ENCODE peak calls at places on chromosomes 16 and 17, in six cellular contexts. X, E, J, G, H and Q are unnamed samples.

GRCh38 chr16:86783626-86784266 is 205.4 kb downstream of the FOXL1 start:
- DNase-seq in X (no peak), E (peak), J (no peak), G (no peak), H (no peak), Q (no peak)

GRCh38 chr16:54693864-54694263 is 236.8 kb upstream of the IRX5 start:
- DNase-seq in X (no peak), E (no peak), J (no peak), G (no peak), H (no peak), Q (no peak)

GRCh38 chr17:66562119-66562518 is 259.7 kb downstream of the PRKCA start:
- DNase-seq in X (no peak), E (no peak), J (no peak), G (no peak), H (no peak), Q (no peak)

GRCh38 chr16:54511181-54511731 is 224.7 kb upstream of the IRX3 start:
- DNase-seq in X (no peak), E (peak), J (no peak), G (no peak), H (no peak), Q (peak)

GRCh38 chr17:63040816-63041215 is 74.8 kb downstream of the TANC2 start:
- DNase-seq in X (no peak), E (no peak), J (no peak), G (no peak), H (no peak), Q (no peak)

GRCh38 chr17:82092628-82092994 is 5.4 kb downstream of the FASN start:
- DNase-seq in X (no peak), E (no peak), J (no peak), G (no peak), H (no peak), Q (no peak)

GRCh38 chr17:76404256-76404655 is 19.8 kb downstream of the SPHK1 start:
- DNase-seq in X (no peak), E (no peak), J (no peak), G (peak), H (peak), Q (no peak)

GRCh38 chr17:45228985-45229517 is 7.4 kb downstream of the FMNL1 start:
- DNase-seq in X (peak), E (peak), J (no peak), G (peak), H (peak), Q (peak)

GRCh38 chr16:78098544-78099371 is 696 bp upstream of the WWOX start:
- DNase-seq in X (no peak), E (no peak), J (peak), G (no peak), H (no peak), Q (no peak)

GRCh38 chr16:16045879-16046278 is 96.5 kb downstream of the ABCC1 start:
- DNase-seq in X (no peak), E (no peak), J (no peak), G (no peak), H (no peak), Q (no peak)

GRCh38 chr17:1612400-1612799 is 16.2 kb downstream of the SLC43A2 start:
- DNase-seq in X (peak), E (no peak), J (no peak), G (no peak), H (no peak), Q (no peak)

GRCh38 chr17:29758255-29758654 is 135.5 kb upstream of the CORO6 start:
- DNase-seq in X (no peak), E (no peak), J (no peak), G (no peak), H (no peak), Q (no peak)

GRCh38 chr17:68611353-68612227 is 10.4 kb upstream of the FAM20A start:
- DNase-seq in X (no peak), E (no peak), J (no peak), G (no peak), H (no peak), Q (no peak)

GRCh38 chr17:79627766-79628690 is 17.2 kb upstream of the RBFOX3 start:
- DNase-seq in X (no peak), E (no peak), J (no peak), G (no peak), H (peak), Q (no peak)

GRCh38 chr16:19071811-19072777 is 4.7 kb downstream of the COQ7 start:
- DNase-seq in X (peak), E (peak), J (no peak), G (no peak), H (peak), Q (peak)

GRCh38 chr17:49254066-49254465 is 23.5 kb upstream of the PHOSPHO1 start:
- DNase-seq in X (no peak), E (no peak), J (no peak), G (no peak), H (no peak), Q (no peak)

GRCh38 chr16:53839150-53839549 is 135.2 kb downstream of the FTO start:
- DNase-seq in X (no peak), E (no peak), J (no peak), G (no peak), H (no peak), Q (no peak)

GRCh38 chr16:49858200-49859129 is 2.6 kb upstream of the ZNF423 start:
- DNase-seq in X (peak), E (peak), J (no peak), G (peak), H (no peak), Q (peak)

GRCh38 chr17:29102741-29103181 is 59.8 kb downstream of the PIPOX start:
- DNase-seq in X (no peak), E (peak), J (no peak), G (no peak), H (no peak), Q (no peak)

GRCh38 chr16:8572919-8573724 is 17.2 kb downstream of the TMEM114 start:
- DNase-seq in X (peak), E (peak), J (no peak), G (no peak), H (no peak), Q (peak)

GRCh38 chr17:71709974-71710373 is 410.8 kb upstream of the SOX9 start:
- DNase-seq in X (peak), E (peak), J (no peak), G (no peak), H (no peak), Q (no peak)

GRCh38 chr17:79836952-79837887 is 2.0 kb downstream of the CBX4 start:
- DNase-seq in X (peak), E (peak), J (no peak), G (peak), H (peak), Q (peak)

GRCh38 chr17:39737761-39738567 is at the start of gene GRB7:
- DNase-seq in X (peak), E (no peak), J (no peak), G (no peak), H (peak), Q (no peak)

GRCh38 chr16:77169650-77170236 is 21.2 kb upstream of the MON1B start:
- DNase-seq in X (peak), E (peak), J (no peak), G (no peak), H (no peak), Q (peak)

GRCh38 chr17:83083368-83084201 is 4.2 kb downstream of the METRNL start:
- DNase-seq in X (peak), E (peak), J (no peak), G (no peak), H (no peak), Q (peak)

GRCh38 chr16:1338119-1338730 is 4.8 kb downstream of the BAIAP3 start:
- DNase-seq in X (peak), E (no peak), J (no peak), G (no peak), H (no peak), Q (no peak)

GRCh38 chr17:75776399-75777242 is 8.0 kb upstream of the UNK start:
- DNase-seq in X (peak), E (no peak), J (no peak), G (no peak), H (no peak), Q (peak)

GRCh38 chr16:9522589-9522988 is 431.1 kb downstream of the HAPSTR1 start:
- DNase-seq in X (no peak), E (no peak), J (no peak), G (no peak), H (no peak), Q (no peak)

GRCh38 chr17:13429201-13429600 is 172.5 kb downstream of the HS3ST3A1 start:
- DNase-seq in X (peak), E (peak), J (no peak), G (no peak), H (no peak), Q (peak)

GRCh38 chr16:77833906-77834599 is 45.7 kb downstream of the VAT1L start:
- DNase-seq in X (no peak), E (peak), J (no peak), G (no peak), H (no peak), Q (peak)

DNA sequence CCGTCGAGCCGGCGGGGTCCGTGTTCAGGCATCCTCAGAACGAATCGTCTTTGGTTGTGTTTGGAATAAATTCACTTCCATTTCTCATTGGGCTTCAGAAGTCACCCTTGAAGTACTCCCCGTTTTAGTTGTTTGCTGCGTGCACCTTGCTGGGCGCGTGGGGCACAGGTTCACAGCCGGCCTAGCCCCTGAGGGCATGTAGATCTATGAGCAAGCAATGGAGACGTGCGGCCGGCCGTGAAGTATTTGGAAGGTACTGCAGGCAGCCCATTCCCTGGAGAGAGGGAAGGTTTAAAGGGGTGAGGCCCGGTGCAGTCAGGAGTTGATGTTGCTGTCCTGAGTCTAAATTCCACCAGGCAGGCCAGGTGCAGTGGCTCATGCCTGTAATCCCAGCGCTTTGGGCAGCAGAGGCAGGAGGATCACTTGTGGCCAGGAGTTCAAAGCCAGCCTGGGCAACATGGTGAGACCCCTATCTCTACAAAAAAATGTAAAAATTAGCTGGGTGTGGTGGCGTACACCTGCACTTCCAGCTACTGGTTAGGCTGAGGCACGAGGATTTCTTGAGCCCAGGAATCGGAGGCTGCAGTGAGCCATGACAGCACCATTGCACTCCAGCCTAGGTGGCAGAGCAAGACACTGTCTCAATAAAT is 725 bp downstream of the ACSF3 start:
- DNase-seq in X (no peak), E (peak), J (no peak), G (no peak), H (no peak), Q (no peak)
- H3K4me3 ChIP-seq in X (peak), E (peak), J (peak), G (peak), H (peak), Q (peak)

DNA sequence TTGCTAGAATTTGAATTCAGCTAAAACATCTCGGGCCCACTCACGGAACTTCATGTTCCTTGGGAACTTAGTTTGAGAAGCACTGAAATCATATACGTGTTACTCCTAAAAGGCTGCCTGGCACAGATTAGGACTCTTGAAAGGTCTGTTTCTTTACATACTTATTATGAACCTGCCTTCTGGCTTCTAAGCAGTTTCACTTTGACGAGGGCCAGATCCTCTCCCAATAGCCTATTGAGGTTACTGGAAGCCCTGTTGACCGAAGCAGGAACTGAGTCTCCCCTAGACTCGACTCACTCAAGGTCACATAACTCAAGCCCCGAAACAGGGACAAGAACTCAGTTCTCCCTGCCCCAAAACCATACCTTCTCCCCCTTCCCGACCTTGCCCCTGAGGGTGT is 121.9 kb upstream of the PLCG2 start:
- DNase-seq in X (no peak), E (no peak), J (no peak), G (no peak), H (no peak), Q (no peak)
- H3K4me3 ChIP-seq in X (no peak), E (no peak), J (no peak), G (no peak), H (no peak), Q (no peak)

GRCh38 chr16:75351183-75351582 is 82.1 kb downstream of the CFDP1 start:
- DNase-seq in X (no peak), E (peak), J (peak), G (no peak), H (no peak), Q (peak)
- H3K4me3 ChIP-seq in X (no peak), E (no peak), J (no peak), G (no peak), H (no peak), Q (no peak)

GRCh38 chr16:48393843-48394703 is 8.9 kb upstream of the SIAH1 start:
- DNase-seq in X (no peak), E (peak), J (no peak), G (no peak), H (no peak), Q (peak)
- H3K4me3 ChIP-seq in X (no peak), E (no peak), J (no peak), G (no peak), H (no peak), Q (no peak)

DNA sequence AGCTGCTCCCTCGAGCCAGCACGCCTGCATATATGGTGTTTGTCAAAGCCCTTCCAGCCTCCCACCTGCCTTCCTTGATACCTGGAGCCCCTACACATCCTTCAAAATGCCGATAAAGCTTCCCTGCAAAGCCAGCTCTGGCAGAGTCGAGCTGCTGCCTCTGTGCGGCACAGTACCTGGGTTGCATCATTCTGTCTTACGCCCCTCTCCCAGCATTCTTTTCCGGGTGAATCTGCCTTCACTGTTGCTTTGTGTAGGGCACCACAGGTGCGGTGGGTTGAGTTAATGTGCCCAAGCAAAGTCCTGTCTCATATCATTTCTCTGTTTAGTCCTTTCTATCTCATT is 8.6 kb upstream of the CD300E start:
- DNase-seq in X (no peak), E (no peak), J (no peak), G (no peak), H (no peak), Q (no peak)
- H3K4me3 ChIP-seq in X (no peak), E (no peak), J (peak), G (no peak), H (no peak), Q (no peak)

GRCh38 chr16:2518823-2519710 is 1.1 kb upstream of the AMDHD2 start:
- DNase-seq in X (no peak), E (no peak), J (no peak), G (peak), H (peak), Q (no peak)
- H3K4me3 ChIP-seq in X (no peak), E (no peak), J (no peak), G (no peak), H (peak), Q (no peak)

GRCh38 chr17:73359255-73359816 is 47.5 kb upstream of the CDC42EP4 start:
- DNase-seq in X (no peak), E (no peak), J (no peak), G (no peak), H (no peak), Q (no peak)

GRCh38 chr17:73358668-73359067 is 46.9 kb upstream of the CDC42EP4 start:
- DNase-seq in X (no peak), E (no peak), J (no peak), G (no peak), H (no peak), Q (no peak)

GRCh38 chr17:73362697-73363096 is 50.9 kb upstream of the CDC42EP4 start:
- DNase-seq in X (no peak), E (no peak), J (no peak), G (no peak), H (no peak), Q (no peak)

GRCh38 chr17:73359987-73360410 is 48.2 kb upstream of the CDC42EP4 start:
- DNase-seq in X (peak), E (no peak), J (no peak), G (no peak), H (peak), Q (no peak)

GRCh38 chr17:73360961-73361761 is 49.4 kb upstream of the CDC42EP4 start:
- DNase-seq in X (no peak), E (no peak), J (no peak), G (no peak), H (no peak), Q (no peak)
- H3K4me3 ChIP-seq in X (no peak), E (no peak), J (no peak), G (no peak), H (no peak), Q (no peak)

GRCh38 chr17:32264140-32264799 is 1.4 kb upstream of the RHBDL3 start:
- DNase-seq in X (no peak), E (no peak), J (no peak), G (no peak), H (peak), Q (no peak)

GRCh38 chr17:32265896-32266388 is 310 bp downstream of the RHBDL3 start:
- DNase-seq in X (no peak), E (no peak), J (no peak), G (no peak), H (no peak), Q (no peak)

GRCh38 chr17:32265192-32265895 is at the start of gene RHBDL3:
- DNase-seq in X (no peak), E (no peak), J (no peak), G (no peak), H (peak), Q (no peak)

GRCh38 chr17:32266389-32267269 is 997 bp downstream of the RHBDL3 start:
- DNase-seq in X (no peak), E (no peak), J (no peak), G (no peak), H (peak), Q (no peak)

DNA sequence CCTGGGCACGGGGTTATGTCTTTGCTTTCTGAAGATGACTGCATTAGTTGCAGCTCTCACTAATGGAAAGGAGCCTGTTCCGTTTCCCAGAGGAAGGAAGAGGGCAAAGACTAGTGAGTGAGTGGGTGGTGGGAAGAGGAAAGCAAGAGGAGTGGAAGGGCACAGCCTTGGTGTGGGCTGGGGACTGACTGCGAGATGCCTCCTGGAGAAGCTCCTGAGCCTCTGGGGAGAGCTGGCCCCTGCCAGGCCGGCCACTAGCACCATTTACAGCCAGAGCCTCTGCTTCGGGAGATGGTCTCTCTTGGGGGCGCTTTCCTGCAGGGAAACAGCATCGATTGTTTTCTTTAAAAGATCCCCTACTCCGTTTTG is 825 bp upstream of the RHBDL3 start:
- DNase-seq in X (no peak), E (no peak), J (no peak), G (no peak), H (peak), Q (no peak)
- H3K4me3 ChIP-seq in X (no peak), E (no peak), J (no peak), G (no peak), H (peak), Q (no peak)

DNA sequence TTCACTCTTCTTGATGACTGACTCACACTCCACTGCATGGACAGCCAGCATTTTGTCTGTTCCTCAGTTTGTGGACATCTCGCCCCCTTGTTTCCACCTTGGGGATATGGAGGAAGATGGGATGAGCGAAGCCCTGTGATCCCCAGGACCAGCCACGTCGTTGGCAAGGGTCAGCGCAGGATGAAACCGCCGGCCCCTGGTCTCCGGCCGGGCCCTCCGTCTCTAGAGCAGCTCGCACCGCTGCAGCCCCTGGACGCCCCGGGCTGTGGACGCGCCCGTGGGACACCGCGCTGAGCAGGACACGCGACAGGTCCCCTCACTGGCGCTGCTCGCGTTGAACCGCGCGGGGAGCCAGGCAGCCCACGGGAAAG is 604 bp upstream of the ZC3H18 start:
- DNase-seq in X (peak), E (peak), J (no peak), G (no peak), H (peak), Q (no peak)
- H3K4me3 ChIP-seq in X (peak), E (peak), J (peak), G (peak), H (peak), Q (peak)